ENCODE peak calls at places on chromosomes 3 and 15, in nine cellular contexts. G, M, E, D, W, Z, S, P and V are unnamed samples.

GRCh38 chr15:73965094-73965729 is 26.9 kb downstream of the STOML1 start:
- DNase-seq in G (no peak), M (no peak), E (peak; percentile 16), D (no peak), W (no peak), Z (no peak), S (no peak), P (peak; percentile 32), V (no peak)

GRCh38 chr3:129553771-129554170 is 10.8 kb downstream of the H1-8 start:
- DNase-seq in G (no peak), M (no peak), E (peak; percentile 48), D (no peak), W (no peak), Z (no peak), S (no peak), P (no peak), V (no peak)

GRCh38 chr3:52438579-52439425 is 6.1 kb downstream of the SEMA3G start:
- DNase-seq in G (no peak), M (no peak), E (no peak), D (no peak), W (no peak), Z (no peak), S (peak; percentile 12), P (no peak), V (no peak)

GRCh38 chr3:149658444-149659172 is 783 bp upstream of the WWTR1 start:
- DNase-seq in G (peak; percentile 89), M (peak; percentile 46), E (no peak), D (no peak), W (no peak), Z (peak; percentile 83), S (no peak), P (peak; percentile 75), V (no peak)

GRCh38 chr15:72236381-72237285 is 5.6 kb upstream of the PKM start:
- DNase-seq in G (peak; percentile 3), M (no peak), E (no peak), D (no peak), W (no peak), Z (no peak), S (no peak), P (no peak), V (no peak)

GRCh38 chr3:39592306-39592705 is 124.8 kb downstream of the MOBP start:
- DNase-seq in G (no peak), M (no peak), E (no peak), D (no peak), W (no peak), Z (no peak), S (no peak), P (no peak), V (no peak)

GRCh38 chr15:45456212-45457106 is 66.1 kb downstream of the SLC30A4 start:
- DNase-seq in G (peak; percentile 99), M (peak; percentile 99), E (no peak), D (peak; percentile 40), W (peak; percentile 10), Z (peak; percentile 50), S (peak; percentile 45), P (peak; percentile 85), V (no peak)

GRCh38 chr3:55555866-55556621 is 68.9 kb upstream of the WNT5A start:
- DNase-seq in G (no peak), M (no peak), E (no peak), D (no peak), W (no peak), Z (no peak), S (no peak), P (no peak), V (no peak)

GRCh38 chr15:99706557-99707303 is 26.5 kb downstream of the LYSMD4 start:
- DNase-seq in G (no peak), M (no peak), E (no peak), D (peak; percentile 21), W (no peak), Z (no peak), S (no peak), P (no peak), V (no peak)

GRCh38 chr3:63656791-63657190 is 4.3 kb downstream of the SNTN start:
- DNase-seq in G (peak; percentile 11), M (peak; percentile 1), E (no peak), D (no peak), W (no peak), Z (no peak), S (no peak), P (no peak), V (no peak)

GRCh38 chr3:133381346-133382109 is 18.3 kb upstream of the BFSP2 start:
- DNase-seq in G (no peak), M (no peak), E (no peak), D (no peak), W (no peak), Z (no peak), S (no peak), P (no peak), V (no peak)

GRCh38 chr15:70882361-70882760 is 9.9 kb downstream of the THAP10 start:
- DNase-seq in G (no peak), M (no peak), E (no peak), D (no peak), W (no peak), Z (no peak), S (no peak), P (no peak), V (no peak)

GRCh38 chr3:182116386-182116785 is 404.7 kb downstream of the SOX2 start:
- DNase-seq in G (no peak), M (no peak), E (no peak), D (no peak), W (no peak), Z (no peak), S (no peak), P (no peak), V (no peak)

GRCh38 chr15:77186518-77187095 is 115.7 kb upstream of the TSPAN3 start:
- DNase-seq in G (peak; percentile 72), M (peak; percentile 8), E (peak; percentile 48), D (no peak), W (no peak), Z (peak; percentile 25), S (no peak), P (no peak), V (no peak)
- TF ChIP-seq CTCF in G (peak; percentile 60), M (peak; percentile 69), E (peak; percentile 81), D (peak; percentile 16), W (peak; percentile 64), Z (peak; percentile 69), S (peak; percentile 2), P (peak; percentile 21), V (peak; percentile 54)

DNA sequence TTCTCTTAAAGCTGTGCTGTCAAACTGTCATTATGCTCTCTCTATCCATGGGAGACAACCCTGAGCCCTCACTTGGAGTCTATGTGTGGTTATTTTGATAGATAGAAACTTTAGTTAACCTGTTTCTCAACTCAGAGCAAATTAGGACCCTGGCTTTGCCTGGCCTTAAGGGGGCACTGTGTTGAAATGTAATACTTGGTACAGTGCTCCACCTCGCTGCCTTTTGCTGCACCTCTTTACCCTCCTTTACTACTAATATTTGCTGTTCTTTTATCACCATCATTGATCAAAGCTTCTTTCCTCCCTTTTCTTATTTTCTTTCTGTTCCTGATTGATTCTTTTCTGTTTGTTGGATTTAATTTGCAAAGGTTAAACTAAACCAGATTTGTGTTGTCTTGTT is 34.3 kb downstream of the STT3B start:
- DNase-seq in G (no peak), M (no peak), E (peak; percentile 44), D (no peak), W (no peak), Z (no peak), S (no peak), P (no peak), V (no peak)
- TF ChIP-seq CTCF in G (peak; percentile 39), M (peak; percentile 26), E (peak; percentile 85), D (peak; percentile 74), W (peak; percentile 64), Z (peak; percentile 47), S (no peak), P (no peak), V (no peak)

DNA sequence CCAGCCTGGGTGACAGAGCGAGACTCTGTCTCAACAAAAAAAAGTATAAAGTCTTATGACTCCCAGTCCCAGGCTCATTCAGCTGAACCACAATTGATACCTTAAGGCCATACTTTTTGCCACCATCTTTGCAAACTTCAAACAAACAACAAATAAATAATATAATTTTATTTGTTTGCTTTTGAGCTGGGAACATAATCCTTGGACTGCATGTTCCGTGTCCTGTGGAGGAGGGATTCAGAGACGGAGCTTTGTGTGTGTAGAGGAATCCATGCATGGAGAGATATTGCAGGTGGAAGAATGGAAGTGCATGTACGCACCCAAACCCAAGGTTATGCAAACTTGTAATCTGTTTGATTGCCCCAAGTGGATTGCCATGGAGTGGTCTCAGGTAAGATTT is 238.6 kb downstream of the ADAMTSL3 start:
- DNase-seq in G (no peak), M (no peak), E (no peak), D (no peak), W (no peak), Z (no peak), S (no peak), P (no peak), V (no peak)
- TF ChIP-seq CTCF in G (no peak), M (no peak), E (no peak), D (no peak), W (no peak), Z (no peak), S (no peak), P (no peak), V (no peak)

GRCh38 chr15:68228143-68228970 is 1.2 kb downstream of the CLN6 start:
- DNase-seq in G (no peak), M (no peak), E (peak; percentile 57), D (no peak), W (no peak), Z (no peak), S (no peak), P (no peak), V (no peak)

GRCh38 chr15:68230157-68231100 is 901 bp upstream of the CLN6 start:
- DNase-seq in G (no peak), M (no peak), E (peak; percentile 37), D (no peak), W (no peak), Z (no peak), S (no peak), P (no peak), V (no peak)

GRCh38 chr15:68231102-68231818 is 1.7 kb upstream of the CLN6 start:
- DNase-seq in G (peak; percentile 3), M (no peak), E (no peak), D (no peak), W (no peak), Z (no peak), S (no peak), P (no peak), V (no peak)

GRCh38 chr15:68228971-68229385 is 550 bp downstream of the CLN6 start:
- DNase-seq in G (no peak), M (no peak), E (peak; percentile 54), D (no peak), W (no peak), Z (peak; percentile 33), S (no peak), P (no peak), V (no peak)

DNA sequence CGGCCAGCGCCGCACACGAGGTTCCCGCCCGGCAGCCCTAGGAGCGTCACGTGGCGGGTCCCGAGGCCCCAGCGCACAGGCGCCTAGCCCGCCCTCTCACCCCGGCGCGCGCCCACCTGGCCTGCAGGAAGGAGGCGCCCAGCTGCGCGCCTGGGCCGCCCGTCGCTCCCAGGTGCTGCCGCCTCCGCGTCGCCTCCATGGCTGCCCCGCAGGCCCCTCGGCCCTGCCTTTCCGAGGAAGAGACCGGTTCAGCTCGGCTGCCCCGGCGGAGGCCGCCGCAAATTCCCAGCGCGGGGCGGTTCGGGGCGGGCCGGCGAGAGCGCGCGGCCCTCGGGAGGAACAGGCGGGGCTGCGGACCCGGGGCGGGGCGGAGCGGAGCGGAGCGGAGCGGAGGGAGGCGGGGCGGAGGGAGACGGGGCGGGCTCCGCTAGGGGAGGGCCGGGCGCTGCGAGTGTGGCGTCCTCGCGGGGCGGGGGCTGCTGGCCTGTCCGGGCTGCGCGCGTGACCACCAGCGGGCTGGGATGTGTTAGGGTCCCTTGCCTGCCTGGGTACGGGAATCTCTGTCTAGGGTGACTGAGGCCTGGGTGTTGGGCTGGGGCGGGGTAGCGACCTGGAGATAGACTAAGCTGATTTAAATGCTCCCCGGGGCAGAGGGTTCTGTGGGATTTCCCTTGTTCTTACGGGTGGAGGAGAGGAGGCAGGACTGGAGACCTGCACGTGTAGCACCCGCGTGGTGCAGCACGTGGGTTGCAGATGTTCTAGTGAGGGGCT is at the start of gene CLN6:
- DNase-seq in G (peak; percentile 76), M (peak; percentile 27), E (peak; percentile 92), D (peak; percentile 57), W (peak; percentile 73), Z (peak; percentile 95), S (peak; percentile 48), P (peak; percentile 88), V (no peak)
- TF ChIP-seq CTCF in G (no peak), M (no peak), E (no peak), D (no peak), W (no peak), Z (no peak), S (no peak), P (no peak), V (no peak)